ENCODE peak calls at places on chromosomes 5 and 9, in seven cellular contexts. One of them, this sample, is unnamed.

GRCh38 chr5:143008809-143009521 is 238.8 kb downstream of the ARHGAP26 start:
- DNase-seq in uterus: no peak
- DNase-seq in WTC11: no peak
- DNase-seq in fibroblast of lung: peak
- DNase-seq in AG09319: no peak
- DNase-seq in progenitor cell of endocrine pancreas: no peak
- DNase-seq in H9: no peak
- DNase-seq in this sample: no peak

GRCh38 chr5:141821430-141821925 is 56.7 kb downstream of the PCDH1 start:
- DNase-seq in progenitor cell of endocrine pancreas: no peak
- DNase-seq in uterus: no peak
- DNase-seq in WTC11: no peak
- DNase-seq in AG09319: peak
- DNase-seq in H9: peak
- DNase-seq in fibroblast of lung: peak
- DNase-seq in this sample: no peak

GRCh38 chr5:3394877-3395599 is 200.6 kb upstream of the IRX1 start:
- DNase-seq in H9: no peak
- DNase-seq in uterus: no peak
- DNase-seq in AG09319: no peak
- DNase-seq in WTC11: no peak
- DNase-seq in progenitor cell of endocrine pancreas: no peak
- DNase-seq in fibroblast of lung: no peak
- DNase-seq in this sample: no peak

GRCh38 chr5:40605295-40605958 is 74.3 kb upstream of the PTGER4 start:
- DNase-seq in H9: no peak
- DNase-seq in fibroblast of lung: peak
- DNase-seq in WTC11: no peak
- DNase-seq in progenitor cell of endocrine pancreas: no peak
- DNase-seq in uterus: no peak
- DNase-seq in AG09319: no peak
- DNase-seq in this sample: no peak

GRCh38 chr5:169142264-169142970 is 158.5 kb downstream of the SLIT3 start:
- DNase-seq in progenitor cell of endocrine pancreas: no peak
- DNase-seq in WTC11: no peak
- DNase-seq in H9: no peak
- DNase-seq in AG09319: no peak
- DNase-seq in fibroblast of lung: peak
- DNase-seq in uterus: peak
- DNase-seq in this sample: no peak

GRCh38 chr9:96524045-96524444 is 74.1 kb downstream of the HABP4 start:
- DNase-seq in uterus: no peak
- DNase-seq in fibroblast of lung: no peak
- DNase-seq in progenitor cell of endocrine pancreas: no peak
- DNase-seq in H9: no peak
- DNase-seq in AG09319: no peak
- DNase-seq in WTC11: no peak
- DNase-seq in this sample: no peak

GRCh38 chr5:95022967-95023695 is 261.8 kb downstream of the MCTP1 start:
- DNase-seq in AG09319: no peak
- DNase-seq in progenitor cell of endocrine pancreas: no peak
- DNase-seq in fibroblast of lung: peak
- DNase-seq in uterus: no peak
- DNase-seq in H9: no peak
- DNase-seq in WTC11: no peak
- DNase-seq in this sample: no peak

GRCh38 chr5:57216714-57217113 is 42.9 kb downstream of the GPBP1 start:
- DNase-seq in AG09319: no peak
- DNase-seq in progenitor cell of endocrine pancreas: no peak
- DNase-seq in uterus: no peak
- DNase-seq in WTC11: no peak
- DNase-seq in fibroblast of lung: peak
- DNase-seq in H9: no peak
- DNase-seq in this sample: no peak

GRCh38 chr5:149635394-149635793 is 54.1 kb downstream of the ARHGEF37 start:
- DNase-seq in WTC11: no peak
- DNase-seq in uterus: no peak
- DNase-seq in progenitor cell of endocrine pancreas: no peak
- DNase-seq in AG09319: no peak
- DNase-seq in H9: no peak
- DNase-seq in fibroblast of lung: peak
- DNase-seq in this sample: no peak

GRCh38 chr5:95941756-95942155 is 19.9 kb downstream of the ELL2 start:
- DNase-seq in uterus: no peak
- DNase-seq in fibroblast of lung: no peak
- DNase-seq in progenitor cell of endocrine pancreas: no peak
- DNase-seq in WTC11: no peak
- DNase-seq in H9: no peak
- DNase-seq in AG09319: no peak
- DNase-seq in this sample: no peak

GRCh38 chr9:134488251-134488900 is 153.2 kb upstream of the COL5A1 start:
- DNase-seq in uterus: no peak
- DNase-seq in WTC11: no peak
- DNase-seq in AG09319: no peak
- DNase-seq in progenitor cell of endocrine pancreas: no peak
- DNase-seq in fibroblast of lung: no peak
- DNase-seq in H9: no peak
- DNase-seq in this sample: peak

GRCh38 chr5:181246276-181247050 is 2.8 kb upstream of the RACK1 start:
- DNase-seq in H9: peak
- DNase-seq in fibroblast of lung: peak
- DNase-seq in AG09319: peak
- DNase-seq in WTC11: peak
- DNase-seq in uterus: peak
- DNase-seq in progenitor cell of endocrine pancreas: peak
- DNase-seq in this sample: peak

GRCh38 chr9:79164396-79164795 is 407.4 kb upstream of the TLE4 start:
- DNase-seq in uterus: no peak
- DNase-seq in AG09319: no peak
- DNase-seq in WTC11: no peak
- DNase-seq in H9: no peak
- DNase-seq in fibroblast of lung: peak
- DNase-seq in progenitor cell of endocrine pancreas: no peak
- DNase-seq in this sample: no peak

GRCh38 chr9:99030082-99030481 is 74.8 kb upstream of the TGFBR1 start:
- DNase-seq in AG09319: peak
- DNase-seq in progenitor cell of endocrine pancreas: no peak
- DNase-seq in H9: no peak
- DNase-seq in WTC11: no peak
- DNase-seq in fibroblast of lung: peak
- DNase-seq in uterus: no peak
- DNase-seq in this sample: no peak

GRCh38 chr5:16992006-16992405 is 55.9 kb upstream of the MYO10 start:
- DNase-seq in AG09319: no peak
- DNase-seq in fibroblast of lung: peak
- DNase-seq in WTC11: no peak
- DNase-seq in H9: no peak
- DNase-seq in progenitor cell of endocrine pancreas: no peak
- DNase-seq in uterus: no peak
- DNase-seq in this sample: no peak

GRCh38 chr5:1246711-1247431 is 21.7 kb downstream of the SLC6A18 start:
- DNase-seq in progenitor cell of endocrine pancreas: peak
- DNase-seq in uterus: no peak
- DNase-seq in H9: peak
- DNase-seq in WTC11: peak
- DNase-seq in fibroblast of lung: peak
- DNase-seq in AG09319: no peak
- DNase-seq in this sample: peak

GRCh38 chr5:178418471-178419010 is 171.7 kb downstream of the COL23A1 start:
- DNase-seq in progenitor cell of endocrine pancreas: no peak
- DNase-seq in AG09319: no peak
- DNase-seq in uterus: no peak
- DNase-seq in H9: peak
- DNase-seq in WTC11: no peak
- DNase-seq in fibroblast of lung: no peak
- DNase-seq in this sample: no peak

GRCh38 chr9:102507044-102507687 is 488.0 kb upstream of the CYLC2 start:
- DNase-seq in H9: no peak
- DNase-seq in WTC11: no peak
- DNase-seq in AG09319: no peak
- DNase-seq in fibroblast of lung: no peak
- DNase-seq in uterus: no peak
- DNase-seq in progenitor cell of endocrine pancreas: no peak
- DNase-seq in this sample: no peak

GRCh38 chr5:6710078-6710477 is 3.2 kb upstream of the TENT4A start:
- DNase-seq in uterus: no peak
- DNase-seq in fibroblast of lung: no peak
- DNase-seq in AG09319: no peak
- DNase-seq in progenitor cell of endocrine pancreas: no peak
- DNase-seq in WTC11: no peak
- DNase-seq in H9: no peak
- DNase-seq in this sample: no peak

GRCh38 chr5:78984611-78985406 is at the start of gene ARSB:
- DNase-seq in fibroblast of lung: peak
- DNase-seq in H9: peak
- DNase-seq in AG09319: no peak
- DNase-seq in progenitor cell of endocrine pancreas: peak
- DNase-seq in uterus: peak
- DNase-seq in WTC11: peak
- DNase-seq in this sample: peak

GRCh38 chr9:33162721-33163311 is 4.3 kb downstream of the B4GALT1 start:
- DNase-seq in fibroblast of lung: peak
- DNase-seq in WTC11: no peak
- DNase-seq in H9: no peak
- DNase-seq in progenitor cell of endocrine pancreas: no peak
- DNase-seq in AG09319: peak
- DNase-seq in uterus: peak
- DNase-seq in this sample: no peak

GRCh38 chr9:134358026-134358967 is 32.0 kb downstream of the RXRA start:
- DNase-seq in WTC11: no peak
- DNase-seq in AG09319: no peak
- DNase-seq in uterus: no peak
- DNase-seq in fibroblast of lung: peak
- DNase-seq in progenitor cell of endocrine pancreas: no peak
- DNase-seq in H9: no peak
- DNase-seq in this sample: no peak

GRCh38 chr9:26210338-26210851 is 532.2 kb upstream of the TUSC1 start:
- DNase-seq in progenitor cell of endocrine pancreas: no peak
- DNase-seq in WTC11: no peak
- DNase-seq in H9: no peak
- DNase-seq in AG09319: no peak
- DNase-seq in fibroblast of lung: peak
- DNase-seq in uterus: no peak
- DNase-seq in this sample: no peak

GRCh38 chr5:58934629-58935097 is 351.8 kb downstream of the RAB3C start:
- DNase-seq in WTC11: no peak
- DNase-seq in fibroblast of lung: peak
- DNase-seq in uterus: no peak
- DNase-seq in progenitor cell of endocrine pancreas: no peak
- DNase-seq in H9: no peak
- DNase-seq in AG09319: peak
- DNase-seq in this sample: no peak

GRCh38 chr5:150274811-150275210 is 14.8 kb downstream of the CAMK2A start:
- DNase-seq in progenitor cell of endocrine pancreas: no peak
- DNase-seq in AG09319: no peak
- DNase-seq in H9: no peak
- DNase-seq in fibroblast of lung: no peak
- DNase-seq in uterus: no peak
- DNase-seq in WTC11: no peak
- DNase-seq in this sample: no peak

GRCh38 chr5:39716532-39716971 is 291.8 kb upstream of the DAB2 start:
- DNase-seq in uterus: no peak
- DNase-seq in progenitor cell of endocrine pancreas: peak
- DNase-seq in WTC11: peak
- DNase-seq in AG09319: peak
- DNase-seq in fibroblast of lung: peak
- DNase-seq in H9: peak
- DNase-seq in this sample: no peak

GRCh38 chr5:167987490-167988270 is 303.8 kb upstream of the WWC1 start:
- DNase-seq in AG09319: no peak
- DNase-seq in uterus: no peak
- DNase-seq in fibroblast of lung: no peak
- DNase-seq in H9: no peak
- DNase-seq in progenitor cell of endocrine pancreas: no peak
- DNase-seq in WTC11: peak
- DNase-seq in this sample: no peak
- TF ChIP-seq CTCF in AG09319: no peak
- TF ChIP-seq CTCF in uterus: no peak
- TF ChIP-seq CTCF in fibroblast of lung: no peak
- TF ChIP-seq CTCF in H9: peak
- TF ChIP-seq CTCF in progenitor cell of endocrine pancreas: no peak
- TF ChIP-seq CTCF in WTC11: no peak
- TF ChIP-seq CTCF in this sample: no peak

GRCh38 chr5:43042176-43042625 is 2.1 kb upstream of the ANXA2R start:
- DNase-seq in fibroblast of lung: peak
- DNase-seq in WTC11: peak
- DNase-seq in H9: peak
- DNase-seq in progenitor cell of endocrine pancreas: no peak
- DNase-seq in AG09319: no peak
- DNase-seq in uterus: peak
- DNase-seq in this sample: peak
- TF ChIP-seq CTCF in fibroblast of lung: peak
- TF ChIP-seq CTCF in WTC11: no peak
- TF ChIP-seq CTCF in H9: peak
- TF ChIP-seq CTCF in progenitor cell of endocrine pancreas: peak
- TF ChIP-seq CTCF in AG09319: peak
- TF ChIP-seq CTCF in uterus: peak
- TF ChIP-seq CTCF in this sample: peak

GRCh38 chr9:135737840-135738521 is 36.0 kb downstream of the KCNT1 start:
- DNase-seq in progenitor cell of endocrine pancreas: no peak
- DNase-seq in WTC11: no peak
- DNase-seq in fibroblast of lung: no peak
- DNase-seq in H9: no peak
- DNase-seq in AG09319: no peak
- DNase-seq in uterus: no peak
- DNase-seq in this sample: no peak
- TF ChIP-seq CTCF in progenitor cell of endocrine pancreas: no peak
- TF ChIP-seq CTCF in WTC11: no peak
- TF ChIP-seq CTCF in fibroblast of lung: no peak
- TF ChIP-seq CTCF in H9: no peak
- TF ChIP-seq CTCF in AG09319: no peak
- TF ChIP-seq CTCF in uterus: no peak
- TF ChIP-seq CTCF in this sample: no peak

DNA sequence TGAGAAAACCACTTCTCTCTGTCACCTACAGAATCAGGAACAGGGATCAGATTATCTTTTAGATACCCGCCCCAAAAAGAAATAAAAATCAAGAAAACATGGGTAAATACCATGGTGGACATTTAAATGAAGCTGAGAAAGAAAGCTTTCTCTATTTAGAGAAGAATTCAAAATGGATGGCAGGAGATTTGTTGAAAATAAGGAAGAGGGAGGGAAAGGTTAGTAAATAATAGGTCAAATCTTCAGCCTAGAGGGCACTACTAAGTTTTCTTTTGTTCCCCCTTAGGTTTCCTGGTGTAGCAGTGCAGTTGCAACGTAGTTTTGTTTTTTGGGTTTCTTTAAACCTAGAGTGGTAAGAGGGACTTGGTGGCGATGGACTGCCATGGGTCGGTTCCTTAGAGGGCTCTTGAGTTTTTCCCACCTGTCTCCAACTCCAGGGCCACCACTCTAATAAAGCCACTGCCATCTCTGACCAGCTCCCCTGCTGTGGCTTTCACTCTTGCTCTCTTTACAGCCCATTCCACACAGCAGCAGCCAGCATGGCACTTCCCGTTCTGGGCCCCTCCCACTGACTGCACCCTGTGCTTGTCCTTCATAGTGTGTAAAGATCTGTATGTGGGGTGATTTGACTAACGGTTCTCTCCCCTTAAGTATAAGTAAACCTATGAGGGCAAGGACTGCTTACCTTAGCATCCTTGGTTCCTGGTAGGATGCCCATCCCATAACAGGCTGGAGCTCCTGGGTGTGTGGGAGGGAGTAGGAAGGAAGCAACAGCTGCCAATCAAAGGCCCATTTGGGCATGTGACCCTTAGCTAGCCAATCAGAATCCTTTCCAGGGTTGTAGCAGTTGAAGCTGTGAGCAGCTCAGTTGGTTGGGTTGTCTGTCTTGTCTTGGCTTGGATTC is 118.3 kb downstream of the SLC1A3 start:
- DNase-seq in WTC11: no peak
- DNase-seq in progenitor cell of endocrine pancreas: no peak
- DNase-seq in uterus: no peak
- DNase-seq in H9: peak
- DNase-seq in fibroblast of lung: no peak
- DNase-seq in AG09319: no peak
- DNase-seq in this sample: no peak
- TF ChIP-seq CTCF in WTC11: no peak
- TF ChIP-seq CTCF in progenitor cell of endocrine pancreas: no peak
- TF ChIP-seq CTCF in uterus: no peak
- TF ChIP-seq CTCF in H9: no peak
- TF ChIP-seq CTCF in fibroblast of lung: no peak
- TF ChIP-seq CTCF in AG09319: no peak
- TF ChIP-seq CTCF in this sample: no peak

This sample was measured in mesothelial cell of epicardium.